ENCODE peak calls at places on chromosomes 2 and 18, in five cellular contexts. One of them, this sample, is unnamed.

GRCh38 chr2:134212726-134213125 is 41.1 kb upstream of the MGAT5 start:
- DNase-seq in omental fat pad: no peak
- DNase-seq in neural crest cell: no peak
- DNase-seq in Right ventricle myocardium superior: no peak
- DNase-seq in ovary: no peak
- DNase-seq in this sample: no peak

GRCh38 chr18:55189972-55190371 is 230.7 kb upstream of the CCDC68 start:
- DNase-seq in ovary: no peak
- DNase-seq in Right ventricle myocardium superior: no peak
- DNase-seq in neural crest cell: no peak
- DNase-seq in omental fat pad: no peak
- DNase-seq in this sample: no peak

GRCh38 chr18:10051877-10052631 is 138.2 kb downstream of the VAPA start:
- DNase-seq in neural crest cell: no peak
- DNase-seq in ovary: no peak
- DNase-seq in omental fat pad: no peak
- DNase-seq in Right ventricle myocardium superior: peak; percentile 77
- DNase-seq in this sample: peak; percentile 76

GRCh38 chr2:159093496-159093895 is 125.1 kb downstream of the TANC1 start:
- DNase-seq in Right ventricle myocardium superior: no peak
- DNase-seq in neural crest cell: no peak
- DNase-seq in omental fat pad: no peak
- DNase-seq in ovary: no peak
- DNase-seq in this sample: no peak

GRCh38 chr18:57077786-57078552 is 68.9 kb upstream of the BOD1L2 start:
- DNase-seq in neural crest cell: no peak
- DNase-seq in ovary: no peak
- DNase-seq in omental fat pad: no peak
- DNase-seq in Right ventricle myocardium superior: no peak
- DNase-seq in this sample: no peak

GRCh38 chr2:62731275-62731674 is 25.8 kb downstream of the EHBP1 start:
- DNase-seq in omental fat pad: no peak
- DNase-seq in Right ventricle myocardium superior: no peak
- DNase-seq in ovary: no peak
- DNase-seq in neural crest cell: no peak
- DNase-seq in this sample: no peak

GRCh38 chr18:48886520-48887293 is 64.1 kb downstream of the SMAD7 start:
- DNase-seq in ovary: peak; percentile 9
- DNase-seq in Right ventricle myocardium superior: peak; percentile 11
- DNase-seq in neural crest cell: no peak
- DNase-seq in omental fat pad: no peak
- DNase-seq in this sample: peak; percentile 1

GRCh38 chr2:46865181-46865970 is 50.2 kb downstream of the MCFD2 start:
- DNase-seq in omental fat pad: no peak
- DNase-seq in ovary: peak; percentile 12
- DNase-seq in Right ventricle myocardium superior: peak; percentile 31
- DNase-seq in neural crest cell: no peak
- DNase-seq in this sample: no peak

GRCh38 chr2:29580223-29580622 is 341.2 kb downstream of the ALK start:
- DNase-seq in ovary: no peak
- DNase-seq in omental fat pad: no peak
- DNase-seq in Right ventricle myocardium superior: no peak
- DNase-seq in neural crest cell: no peak
- DNase-seq in this sample: no peak

GRCh38 chr18:7168408-7168807 is 50.8 kb upstream of the LAMA1 start:
- DNase-seq in Right ventricle myocardium superior: no peak
- DNase-seq in ovary: no peak
- DNase-seq in neural crest cell: no peak
- DNase-seq in omental fat pad: no peak
- DNase-seq in this sample: no peak

GRCh38 chr18:5388896-5389295 is 93.4 kb upstream of the ZBTB14 start:
- DNase-seq in ovary: no peak
- DNase-seq in Right ventricle myocardium superior: no peak
- DNase-seq in omental fat pad: no peak
- DNase-seq in neural crest cell: no peak
- DNase-seq in this sample: no peak

GRCh38 chr2:118442949-118443348 is 354.7 kb downstream of the INSIG2 start:
- DNase-seq in omental fat pad: no peak
- DNase-seq in neural crest cell: no peak
- DNase-seq in Right ventricle myocardium superior: no peak
- DNase-seq in ovary: no peak
- DNase-seq in this sample: no peak

GRCh38 chr2:148914463-148914862 is 39.4 kb downstream of the KIF5C start:
- DNase-seq in omental fat pad: no peak
- DNase-seq in ovary: no peak
- DNase-seq in Right ventricle myocardium superior: no peak
- DNase-seq in neural crest cell: no peak
- DNase-seq in this sample: no peak

GRCh38 chr2:112640800-112641675 is 4.7 kb upstream of the SLC20A1 start:
- DNase-seq in omental fat pad: no peak
- DNase-seq in ovary: no peak
- DNase-seq in neural crest cell: no peak
- DNase-seq in Right ventricle myocardium superior: no peak
- DNase-seq in this sample: peak; percentile 46

GRCh38 chr2:8520791-8521344 is 161.0 kb upstream of the ID2 start:
- DNase-seq in Right ventricle myocardium superior: peak; percentile 29
- DNase-seq in omental fat pad: no peak
- DNase-seq in neural crest cell: no peak
- DNase-seq in ovary: no peak
- DNase-seq in this sample: no peak